ENCODE peak calls at places on chromosome 4, in eight cellular contexts. O is caudate nucleus; Y is keratinocyte; A is upper lobe of left lung; E is CD4-positive, alpha-beta memory T cell; P is left lung; F is breast epithelium; W is psoas muscle. X is an unnamed sample.

GRCh38 chr4:186712690-186713089 is 11.0 kb downstream of the FAT1 start:
- DNase-seq in P (no peak), E (no peak), O (no peak), Y (no peak), A (no peak), W (no peak), F (no peak), X (no peak)

GRCh38 chr4:18106620-18107019 is 85.1 kb upstream of the LCORL start:
- DNase-seq in Y (no peak), A (no peak), F (no peak), P (no peak), W (no peak), E (no peak), O (no peak), X (no peak)

GRCh38 chr4:66769436-66769835 is 775.9 kb downstream of the CENPC start:
- DNase-seq in W (no peak), Y (no peak), P (no peak), A (no peak), O (no peak), E (no peak), F (no peak), X (no peak)

GRCh38 chr4:169369634-169370033 is 98.9 kb upstream of the SH3RF1 start:
- DNase-seq in F (no peak), O (no peak), Y (no peak), P (no peak), W (no peak), A (no peak), E (no peak), X (no peak)

GRCh38 chr4:182206266-182206665 is 36.9 kb upstream of the TENM3 start:
- DNase-seq in W (no peak), A (no peak), O (no peak), Y (no peak), E (no peak), P (no peak), F (no peak), X (no peak)

GRCh38 chr4:75781328-75781727 is 57.0 kb downstream of the USO1 start:
- DNase-seq in F (no peak), A (no peak), Y (no peak), W (no peak), P (no peak), E (no peak), O (no peak), X (no peak)

GRCh38 chr4:169617306-169617705 is 3.1 kb upstream of the CLCN3 start:
- DNase-seq in P (no peak), F (no peak), Y (no peak), W (no peak), E (no peak), A (no peak), O (no peak), X (no peak)

GRCh38 chr4:172758586-172759340 is 409.8 kb upstream of the GALNT7 start:
- DNase-seq in F (no peak), Y (no peak), P (no peak), W (no peak), A (no peak), E (no peak), O (no peak), X (no peak)

GRCh38 chr4:147370473-147370872 is 110.4 kb upstream of the EDNRA start:
- DNase-seq in A (no peak), E (no peak), Y (peak), W (no peak), F (no peak), P (peak), O (no peak), X (no peak)

GRCh38 chr4:55635282-55635681 is 816 bp downstream of the NMU start:
- DNase-seq in A (no peak), F (no peak), O (no peak), Y (no peak), E (no peak), P (no peak), W (no peak), X (no peak)

GRCh38 chr4:7763788-7764187 is 175.9 kb downstream of the AFAP1 start:
- DNase-seq in Y (no peak), A (no peak), P (no peak), W (no peak), E (no peak), F (no peak), O (no peak), X (no peak)

GRCh38 chr4:3168029-3168428 is 80.9 kb upstream of the MSANTD1 start:
- DNase-seq in A (no peak), O (no peak), Y (no peak), P (no peak), W (no peak), F (no peak), E (no peak), X (no peak)

GRCh38 chr4:186701273-186701672 is 22.4 kb downstream of the FAT1 start:
- DNase-seq in P (no peak), A (no peak), F (peak), O (no peak), Y (no peak), E (no peak), W (peak), X (no peak)

GRCh38 chr4:25343671-25344070 is 31.1 kb downstream of the ZCCHC4 start:
- DNase-seq in W (no peak), O (no peak), P (no peak), A (no peak), F (no peak), Y (no peak), E (no peak), X (no peak)

GRCh38 chr4:72809208-72809607 is 240.2 kb upstream of the ADAMTS3 start:
- DNase-seq in P (no peak), F (no peak), Y (no peak), W (no peak), O (no peak), A (no peak), E (no peak), X (no peak)

GRCh38 chr4:147518846-147519767 is 38.2 kb downstream of the EDNRA start:
- DNase-seq in A (no peak), P (peak), Y (no peak), E (peak), O (peak), F (no peak), W (peak), X (peak)

GRCh38 chr4:54585321-54586000 is 72.3 kb upstream of the KIT start:
- DNase-seq in P (no peak), A (no peak), Y (no peak), O (no peak), E (no peak), W (no peak), F (no peak), X (no peak)

GRCh38 chr4:15765910-15766703 is 12.0 kb upstream of the CD38 start:
- DNase-seq in E (peak), F (no peak), W (no peak), A (no peak), O (no peak), P (no peak), Y (no peak), X (no peak)

GRCh38 chr4:19831644-19832285 is 419.9 kb upstream of the SLIT2 start:
- DNase-seq in O (no peak), W (no peak), F (no peak), A (no peak), Y (no peak), E (no peak), P (no peak), X (no peak)

GRCh38 chr4:13840573-13841185 is 213.2 kb upstream of the BOD1L1 start:
- DNase-seq in P (no peak), W (no peak), O (no peak), A (no peak), F (no peak), Y (no peak), E (no peak), X (no peak)

GRCh38 chr4:135186002-135186401 is 984.4 kb upstream of the PABPC4L start:
- DNase-seq in E (no peak), A (no peak), P (no peak), F (no peak), Y (no peak), W (no peak), O (no peak), X (no peak)

GRCh38 chr4:54913751-54914526 is 211.5 kb downstream of the KDR start:
- DNase-seq in Y (no peak), O (no peak), E (no peak), P (no peak), A (no peak), W (no peak), F (no peak), X (no peak)

GRCh38 chr4:113397114-113397701 is 347.8 kb downstream of the ANK2 start:
- DNase-seq in F (no peak), A (no peak), Y (no peak), O (no peak), P (no peak), E (no peak), W (no peak), X (no peak)

GRCh38 chr4:10013722-10014121 is 7.6 kb downstream of the SLC2A9 start:
- DNase-seq in F (no peak), P (no peak), A (no peak), O (no peak), Y (no peak), E (no peak), W (no peak), X (no peak)
- H3K27ac ChIP-seq in F (no peak), P (no peak), A (no peak), O (no peak), Y (no peak), E (no peak), W (no peak), X (no peak)

DNA sequence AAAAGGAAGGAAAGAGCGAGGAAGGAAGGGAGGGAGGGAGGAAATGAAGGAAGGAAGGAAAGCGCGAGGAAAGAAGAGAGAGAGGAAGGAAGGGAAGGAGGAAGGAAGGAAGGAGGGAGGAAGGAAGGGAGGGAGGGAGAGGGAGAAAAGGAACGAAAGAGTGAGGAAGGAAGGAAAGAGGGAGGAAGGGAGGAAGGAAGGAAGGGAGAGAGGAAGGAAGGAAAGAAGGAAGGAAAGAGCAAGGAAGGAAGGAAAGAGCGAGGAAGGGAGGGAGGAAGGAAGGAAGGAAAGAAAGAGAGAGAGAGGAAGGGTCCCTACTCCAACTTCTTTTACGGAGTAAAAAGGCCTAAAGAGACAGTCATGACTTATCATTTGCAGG is 17.5 kb downstream of the TRIM2 start:
- DNase-seq in W (no peak), F (no peak), O (no peak), Y (no peak), P (no peak), E (no peak), A (no peak), X (no peak)
- H3K27ac ChIP-seq in W (peak), F (peak), O (peak), Y (peak), P (peak), E (peak), A (peak), X (peak)

DNA sequence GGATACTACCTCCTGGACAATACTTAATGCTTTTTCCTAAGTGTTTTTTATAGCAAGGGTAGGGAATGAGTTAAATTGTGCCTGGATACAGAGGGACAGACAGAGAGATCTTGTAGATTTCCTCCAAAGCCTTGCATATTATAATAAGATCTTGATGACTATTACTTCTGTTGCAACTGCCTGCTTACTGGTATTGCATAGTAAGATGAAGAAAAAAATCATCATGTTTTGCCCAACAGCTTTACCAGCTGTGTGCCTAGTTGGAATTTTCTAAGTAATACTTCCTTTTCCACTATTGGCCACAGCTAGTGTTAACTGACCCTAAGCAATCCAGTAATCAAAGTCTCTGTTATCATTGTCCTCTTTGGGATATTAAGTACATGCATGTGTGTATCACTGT is 139.0 kb downstream of the DCK start:
- DNase-seq in P (no peak), F (no peak), O (no peak), W (no peak), A (no peak), Y (no peak), E (no peak), X (no peak)
- H3K27ac ChIP-seq in P (no peak), F (no peak), O (no peak), W (no peak), A (no peak), Y (no peak), E (no peak), X (no peak)

DNA sequence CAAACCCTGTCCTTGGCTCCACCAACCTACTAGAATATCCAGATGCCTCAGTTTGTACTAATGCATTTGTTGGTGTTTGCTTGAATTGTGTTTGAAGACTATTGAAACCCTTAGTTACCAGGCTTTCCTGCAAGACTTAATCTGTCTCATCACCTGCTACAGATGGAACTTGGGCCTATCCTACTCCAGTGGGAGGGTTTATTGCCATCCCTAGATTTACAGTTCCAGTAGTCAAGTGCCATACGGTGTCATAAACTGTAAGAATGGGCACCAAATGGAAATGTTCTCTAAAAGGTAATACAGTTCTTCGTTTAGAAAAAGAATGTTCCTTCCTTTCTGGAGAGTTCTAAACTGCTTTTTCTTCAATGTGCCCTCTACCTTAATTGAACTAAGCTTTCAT is 29.9 kb upstream of the HPGDS start:
- DNase-seq in Y (no peak), E (no peak), O (no peak), W (no peak), A (no peak), P (no peak), F (no peak), X (no peak)
- H3K27ac ChIP-seq in Y (no peak), E (no peak), O (no peak), W (no peak), A (no peak), P (no peak), F (no peak), X (no peak)

DNA sequence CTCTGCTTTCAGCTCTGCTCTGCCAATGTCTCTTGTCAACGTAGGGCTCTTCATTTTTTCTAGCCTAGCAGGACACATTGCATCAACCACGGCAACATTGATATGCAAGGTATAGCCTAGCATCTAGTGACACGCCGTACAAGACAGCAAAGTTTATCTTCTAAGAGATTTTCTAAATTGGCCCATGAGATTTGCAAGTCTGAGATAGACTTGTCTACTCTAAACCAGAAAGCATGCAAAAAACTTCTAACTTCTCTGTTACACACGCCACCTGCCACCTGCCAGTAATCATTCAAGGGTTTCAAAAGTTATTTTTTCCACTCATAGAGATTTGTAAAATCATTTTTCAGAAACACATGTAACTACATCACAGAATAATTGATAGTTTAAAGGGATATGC is 1265.7 kb downstream of the C4orf33 start:
- DNase-seq in F (no peak), W (no peak), P (no peak), Y (no peak), O (no peak), A (no peak), E (no peak), X (no peak)
- H3K27ac ChIP-seq in F (no peak), W (no peak), P (no peak), Y (no peak), O (no peak), A (no peak), E (no peak), X (no peak)

GRCh38 chr4:40596522-40596921 is 33.1 kb downstream of the RBM47 start:
- DNase-seq in W (no peak), Y (no peak), A (no peak), E (no peak), O (no peak), F (no peak), P (no peak), X (no peak)

GRCh38 chr4:40603281-40603680 is 26.4 kb downstream of the RBM47 start:
- DNase-seq in P (no peak), E (no peak), Y (no peak), F (no peak), W (no peak), O (no peak), A (no peak), X (no peak)

GRCh38 chr4:40595981-40596380 is 33.7 kb downstream of the RBM47 start:
- DNase-seq in P (no peak), O (no peak), W (no peak), A (no peak), F (no peak), E (no peak), Y (no peak), X (no peak)

GRCh38 chr4:40601641-40602040 is 28.0 kb downstream of the RBM47 start:
- DNase-seq in E (no peak), A (no peak), F (no peak), Y (no peak), O (no peak), P (no peak), W (no peak), X (no peak)

GRCh38 chr4:40599431-40599830 is 30.2 kb downstream of the RBM47 start:
- DNase-seq in P (no peak), F (no peak), E (no peak), O (no peak), A (no peak), Y (no peak), W (no peak), X (no peak)
- H3K27ac ChIP-seq in P (no peak), F (no peak), E (no peak), O (no peak), A (no peak), Y (no peak), W (no peak), X (no peak)

X was measured in substantia nigra.